ENCODE peak calls at places on chromosomes 13 and 19, in seven cellular contexts. M, D, E, T, L, G and R are unnamed samples.

GRCh38 chr13:33016414-33017409 is at the start of gene KL:
- DNase-seq in M (peak), D (peak), E (peak), T (no peak), L (peak), G (peak), R (peak)

GRCh38 chr13:85985791-85986190 is 186.6 kb upstream of the SLITRK6 start:
- DNase-seq in M (peak), D (no peak), E (no peak), T (no peak), L (no peak), G (no peak), R (no peak)

GRCh38 chr19:29547981-29548380 is 22.2 kb downstream of the VSTM2B start:
- DNase-seq in M (no peak), D (no peak), E (no peak), T (no peak), L (no peak), G (no peak), R (peak)

GRCh38 chr19:47497821-47498520 is 14.0 kb upstream of the KPTN start:
- DNase-seq in M (no peak), D (no peak), E (no peak), T (no peak), L (no peak), G (no peak), R (no peak)

GRCh38 chr13:48783181-48783630 is 129.5 kb downstream of the CYSLTR2 start:
- DNase-seq in M (peak), D (peak), E (no peak), T (no peak), L (peak), G (peak), R (peak)

GRCh38 chr13:59710995-59711701 is 452.6 kb downstream of the DIAPH3 start:
- DNase-seq in M (peak), D (no peak), E (no peak), T (no peak), L (no peak), G (no peak), R (no peak)

GRCh38 chr13:80604094-80604493 is 263.2 kb upstream of the SPRY2 start:
- DNase-seq in M (no peak), D (peak), E (no peak), T (no peak), L (no peak), G (peak), R (no peak)

GRCh38 chr13:39036212-39036611 is 1.7 kb downstream of the PROSER1 start:
- DNase-seq in M (peak), D (no peak), E (no peak), T (peak), L (no peak), G (no peak), R (no peak)

GRCh38 chr19:15241259-15241658 is 9.0 kb upstream of the EPHX3 start:
- DNase-seq in M (no peak), D (no peak), E (no peak), T (no peak), L (no peak), G (no peak), R (no peak)

GRCh38 chr13:53005631-53006030 is 23.0 kb upstream of the OLFM4 start:
- DNase-seq in M (no peak), D (no peak), E (no peak), T (no peak), L (no peak), G (no peak), R (no peak)

GRCh38 chr13:34044041-34044440 is 226.1 kb downstream of the RFC3 start:
- DNase-seq in M (peak), D (no peak), E (no peak), T (no peak), L (no peak), G (no peak), R (no peak)

GRCh38 chr19:1173845-1174809 is at the start of gene SBNO2:
- DNase-seq in M (peak), D (peak), E (peak), T (peak), L (peak), G (peak), R (peak)

GRCh38 chr13:73827434-73827833 is 306.8 kb downstream of the KLF12 start:
- DNase-seq in M (no peak), D (no peak), E (no peak), T (no peak), L (no peak), G (no peak), R (no peak)

GRCh38 chr19:29798783-29799182 is 13.0 kb upstream of the CCNE1 start:
- DNase-seq in M (peak), D (no peak), E (no peak), T (no peak), L (no peak), G (no peak), R (no peak)

GRCh38 chr19:43455321-43456113 is 9.9 kb downstream of the LYPD3 start:
- DNase-seq in M (no peak), D (no peak), E (no peak), T (no peak), L (no peak), G (no peak), R (no peak)

GRCh38 chr13:97254809-97255208 is 32.7 kb downstream of the MBNL2 start:
- DNase-seq in M (peak), D (no peak), E (no peak), T (no peak), L (no peak), G (no peak), R (no peak)

GRCh38 chr13:24127116-24127631 is 33.3 kb upstream of the SPATA13 start:
- DNase-seq in M (peak), D (no peak), E (no peak), T (no peak), L (no peak), G (no peak), R (peak)

GRCh38 chr13:39602614-39603366 is at the start of gene LHFPL6:
- DNase-seq in M (peak), D (peak), E (peak), T (peak), L (peak), G (peak), R (peak)

GRCh38 chr13:113635048-113635420 is 23.0 kb downstream of the ATP4B start:
- DNase-seq in M (no peak), D (no peak), E (no peak), T (no peak), L (no peak), G (no peak), R (no peak)

GRCh38 chr19:6765738-6766356 is 1.4 kb downstream of the SH2D3A start:
- DNase-seq in M (no peak), D (no peak), E (no peak), T (peak), L (peak), G (no peak), R (peak)

GRCh38 chr19:46404884-46405658 is 8.3 kb downstream of the CCDC8 start:
- DNase-seq in M (no peak), D (no peak), E (peak), T (peak), L (no peak), G (peak), R (peak)

GRCh38 chr13:34886987-34887386 is 55.1 kb upstream of the NBEA start:
- DNase-seq in M (no peak), D (no peak), E (no peak), T (no peak), L (no peak), G (no peak), R (no peak)

GRCh38 chr13:59261928-59262488 is 901.7 kb downstream of the DIAPH3 start:
- DNase-seq in M (no peak), D (no peak), E (no peak), T (peak), L (peak), G (peak), R (no peak)

GRCh38 chr19:2476451-2477140 is 669 bp downstream of the GADD45B start:
- DNase-seq in M (peak), D (peak), E (peak), T (peak), L (peak), G (peak), R (peak)

GRCh38 chr13:28530729-28531194 is 35.8 kb upstream of the FLT1 start:
- DNase-seq in M (no peak), D (no peak), E (no peak), T (no peak), L (no peak), G (no peak), R (peak)

GRCh38 chr13:34351134-34351533 is 533.2 kb downstream of the RFC3 start:
- DNase-seq in M (no peak), D (no peak), E (no peak), T (no peak), L (no peak), G (no peak), R (no peak)

GRCh38 chr19:10936661-10937084 is 8.1 kb downstream of the TIMM29 start:
- DNase-seq in M (peak), D (peak), E (no peak), T (peak), L (peak), G (peak), R (no peak)

GRCh38 chr13:94327318-94327717 is 152.2 kb downstream of the DCT start:
- DNase-seq in M (peak), D (no peak), E (no peak), T (peak), L (no peak), G (no peak), R (no peak)

GRCh38 chr13:72384879-72385278 is 342.6 kb downstream of the MZT1 start:
- DNase-seq in M (peak), D (no peak), E (no peak), T (no peak), L (no peak), G (peak), R (no peak)

GRCh38 chr19:47187023-47187655 is 43.9 kb downstream of the BBC3 start:
- DNase-seq in M (no peak), D (no peak), E (no peak), T (no peak), L (no peak), G (no peak), R (no peak)

GRCh38 chr13:27917121-27917947 is 2.5 kb upstream of the PDX1 start:
- DNase-seq in M (no peak), D (no peak), E (no peak), T (no peak), L (no peak), G (no peak), R (no peak)

GRCh38 chr19:575527-576506 is 3.4 kb downstream of the BSG start:
- DNase-seq in M (peak), D (peak), E (peak), T (no peak), L (peak), G (peak), R (peak)

GRCh38 chr13:51926528-51926885 is 64.7 kb downstream of the CCDC70 start:
- DNase-seq in M (no peak), D (no peak), E (no peak), T (no peak), L (no peak), G (no peak), R (no peak)

GRCh38 chr13:95111608-95112007 is 189.6 kb downstream of the ABCC4 start:
- DNase-seq in M (no peak), D (no peak), E (no peak), T (no peak), L (no peak), G (no peak), R (no peak)

GRCh38 chr13:28204043-28204442 is 65.7 kb downstream of the PAN3 start:
- DNase-seq in M (no peak), D (no peak), E (no peak), T (no peak), L (no peak), G (no peak), R (no peak)

GRCh38 chr19:15696654-15697194 is 23.8 kb downstream of the CYP4F12 start:
- DNase-seq in M (no peak), D (no peak), E (no peak), T (peak), L (no peak), G (peak), R (no peak)

GRCh38 chr13:72652681-72653080 is 74.7 kb downstream of the MZT1 start:
- DNase-seq in M (peak), D (no peak), E (no peak), T (no peak), L (no peak), G (no peak), R (no peak)

GRCh38 chr13:112983428-112984196 is 14.6 kb downstream of the MCF2L start:
- DNase-seq in M (no peak), D (peak), E (no peak), T (no peak), L (no peak), G (peak), R (peak)

DNA sequence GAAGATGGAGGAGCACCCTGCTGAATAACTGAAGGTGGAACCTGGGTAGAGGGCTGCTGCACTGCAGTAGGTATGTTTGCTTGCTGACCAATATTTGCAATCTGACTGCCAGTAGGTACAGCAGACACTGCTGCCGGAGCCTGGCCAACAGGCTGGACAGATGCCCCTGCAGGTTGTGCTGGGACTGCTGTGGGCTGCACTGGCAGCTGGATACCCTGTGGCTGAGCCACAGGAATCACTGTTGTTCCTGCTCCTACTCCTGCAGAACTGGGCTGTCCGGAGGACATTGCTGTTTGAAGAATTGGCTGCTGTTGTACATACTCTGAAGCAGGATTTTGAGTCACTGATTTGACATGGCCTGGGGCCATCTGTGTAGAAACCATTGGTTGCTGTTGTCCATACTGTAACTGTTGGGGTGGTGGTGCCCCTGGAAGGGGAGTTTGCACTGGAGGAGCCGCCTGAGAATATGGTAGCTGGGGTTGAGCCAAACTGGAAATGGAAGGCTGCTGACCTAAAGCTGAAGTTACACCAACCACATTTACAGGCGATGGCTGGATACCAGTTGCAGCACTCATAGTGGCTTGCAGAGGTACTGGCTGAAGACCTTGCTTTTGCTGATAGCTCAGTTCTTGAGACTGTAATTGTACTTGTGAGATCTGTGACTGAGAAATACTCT is 2.2 kb downstream of the TSC22D1 start:
- DNase-seq in M (peak), D (no peak), E (no peak), T (peak), L (no peak), G (no peak), R (peak)
- TF ChIP-seq CTCF in M (peak), D (peak), E (peak), T (peak), L (peak), G (no peak), R (peak)

GRCh38 chr13:78772933-78773332 is 114.0 kb upstream of the OBI1 start:
- DNase-seq in M (no peak), D (no peak), E (no peak), T (no peak), L (no peak), G (no peak), R (no peak)
- H3K27ac ChIP-seq in M (no peak), D (no peak), E (no peak), T (no peak), L (no peak), G (no peak), R (no peak)

DNA sequence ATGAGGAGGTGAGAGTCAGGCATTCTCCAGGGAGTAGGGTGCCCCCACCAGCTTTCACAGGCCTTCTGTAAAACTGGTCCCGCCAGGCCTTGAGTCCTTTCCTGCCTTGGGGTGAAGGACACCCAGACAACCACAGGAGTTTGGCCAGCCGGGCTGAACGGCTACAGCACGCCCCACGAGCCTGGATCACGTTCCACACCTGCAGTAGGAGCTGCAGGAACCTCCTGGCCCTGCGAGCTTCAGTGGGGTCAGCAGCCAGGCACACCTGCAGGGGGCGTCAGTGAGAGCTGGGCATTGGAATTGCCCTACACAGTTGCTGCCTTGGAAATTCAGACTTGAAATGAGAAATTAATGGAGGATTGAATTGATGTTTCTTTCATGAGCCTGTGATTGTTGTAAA is 45.7 kb downstream of the COL4A2 start:
- DNase-seq in M (no peak), D (no peak), E (no peak), T (no peak), L (no peak), G (no peak), R (no peak)
- TF ChIP-seq CTCF in M (no peak), D (no peak), E (peak), T (peak), L (no peak), G (no peak), R (no peak)

GRCh38 chr19:38265213-38265861 is 964 bp downstream of the SPINT2 start:
- DNase-seq in M (peak), D (no peak), E (no peak), T (peak), L (peak), G (peak), R (peak)
- H3K27ac ChIP-seq in M (no peak), D (no peak), E (no peak), T (peak), L (peak), G (peak), R (peak)

DNA sequence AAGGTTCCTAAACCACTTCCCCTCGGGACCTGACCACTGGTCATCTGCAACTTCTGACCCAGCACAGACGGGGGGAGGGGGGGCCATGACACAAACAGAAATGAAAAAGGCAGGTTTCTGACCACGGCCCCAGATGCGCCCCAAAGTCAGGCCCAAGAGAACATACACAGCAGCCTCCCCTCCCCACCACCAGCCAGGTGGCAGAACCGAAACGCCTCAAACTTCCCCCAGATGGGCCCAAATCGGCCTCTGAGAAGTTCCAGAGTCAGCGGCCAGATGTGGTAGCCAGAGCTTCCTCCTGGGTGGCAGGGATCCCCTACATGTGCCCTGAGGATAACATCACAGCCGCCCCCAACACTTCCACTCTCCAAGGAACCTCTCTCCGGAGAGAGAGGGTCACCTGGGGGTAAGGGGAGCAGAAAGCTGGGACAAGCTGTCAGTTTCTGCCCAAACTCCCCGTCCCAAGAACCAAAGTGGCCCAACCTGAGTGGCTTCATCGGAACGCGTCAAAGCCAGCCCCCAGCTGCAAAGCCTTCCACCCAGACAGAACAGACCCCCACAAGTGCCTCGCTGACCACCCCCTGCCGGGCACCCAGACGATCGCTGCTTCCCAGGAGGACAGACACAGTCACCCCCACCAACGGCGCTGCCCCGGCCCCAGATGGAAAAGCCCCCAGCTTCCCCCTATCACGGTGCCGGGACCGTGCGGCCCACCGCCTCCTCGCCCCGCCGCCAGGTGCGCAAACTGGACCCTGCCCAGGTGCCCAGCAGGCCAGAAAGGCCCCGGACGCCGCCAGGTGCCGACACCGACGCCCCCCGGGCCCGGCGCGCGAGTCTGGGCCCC is 800 bp downstream of the ELL start:
- DNase-seq in M (no peak), D (peak), E (peak), T (peak), L (peak), G (no peak), R (peak)
- TF ChIP-seq CTCF in M (no peak), D (no peak), E (no peak), T (no peak), L (no peak), G (no peak), R (no peak)

DNA sequence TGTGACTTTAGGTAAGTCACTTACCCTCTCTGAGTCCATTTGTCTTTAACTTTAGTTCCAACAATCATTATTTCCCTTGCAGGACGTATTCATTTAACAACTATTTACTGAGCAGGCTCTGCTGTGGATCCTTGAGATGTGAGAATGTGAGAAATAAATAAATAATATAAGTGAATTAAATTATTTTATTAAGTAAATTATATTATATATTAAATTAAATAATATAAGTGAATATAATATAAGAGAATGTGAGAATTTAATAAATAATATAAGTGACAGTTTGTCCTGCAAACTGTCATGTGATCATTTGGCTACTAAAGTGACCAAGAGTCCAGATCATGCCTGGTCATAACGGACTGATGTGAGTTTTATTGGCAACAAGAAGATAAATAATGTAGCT is 598 bp downstream of the OR2Z1 start:
- DNase-seq in M (no peak), D (no peak), E (no peak), T (no peak), L (no peak), G (no peak), R (no peak)
- H3K27ac ChIP-seq in M (no peak), D (no peak), E (no peak), T (no peak), L (no peak), G (no peak), R (no peak)

GRCh38 chr19:19022380-19022961 is 10.8 kb downstream of the SUGP2 start:
- DNase-seq in M (no peak), D (no peak), E (no peak), T (no peak), L (no peak), G (no peak), R (no peak)

GRCh38 chr19:19027228-19027627 is 6.1 kb downstream of the SUGP2 start:
- DNase-seq in M (no peak), D (no peak), E (no peak), T (no peak), L (no peak), G (no peak), R (no peak)

GRCh38 chr19:19028526-19028925 is 4.8 kb downstream of the SUGP2 start:
- DNase-seq in M (no peak), D (no peak), E (no peak), T (no peak), L (no peak), G (no peak), R (no peak)

GRCh38 chr19:19021115-19021514 is 12.2 kb downstream of the SUGP2 start:
- DNase-seq in M (peak), D (no peak), E (no peak), T (no peak), L (no peak), G (no peak), R (no peak)

GRCh38 chr19:19026299-19026971 is 6.9 kb downstream of the SUGP2 start:
- DNase-seq in M (no peak), D (no peak), E (no peak), T (peak), L (peak), G (peak), R (peak)
- TF ChIP-seq CTCF in M (peak), D (no peak), E (no peak), T (peak), L (peak), G (no peak), R (no peak)

GRCh38 chr19:49145485-49146407 is 9.4 kb downstream of the HRC start:
- DNase-seq in M (peak), D (peak), E (peak), T (peak), L (peak), G (peak), R (peak)
- H3K27ac ChIP-seq in M (no peak), D (peak), E (no peak), T (no peak), L (no peak), G (no peak), R (no peak)